ENCODE peak calls at places on chromosomes 13 and 19, in six cellular contexts. V is psoas muscle, R is mesendoderm, Z is T follicular helper cell, W is GM12865, A is Panc1. C is an unnamed sample.

GRCh38 chr13:38686635-38687245 is at the start of gene FREM2:
- DNase-seq in W (no peak), R (peak; percentile 98), A (no peak), V (peak; percentile 66), Z (no peak), C (no peak)

GRCh38 chr19:38596057-38596981 is 21.4 kb downstream of the MAP4K1 start:
- DNase-seq in W (no peak), R (peak; percentile 91), V (peak; percentile 90), A (peak; percentile 76), Z (no peak), C (no peak)

GRCh38 chr13:28493740-28494536 is 990 bp downstream of the FLT1 start:
- DNase-seq in R (peak; percentile 59), Z (no peak), A (no peak), W (no peak), V (no peak), C (no peak)

GRCh38 chr19:50419580-50420035 is 870 bp downstream of the SPIB start:
- DNase-seq in W (peak; percentile 69), A (no peak), Z (no peak), R (peak; percentile 65), V (peak; percentile 46), C (no peak)

GRCh38 chr13:27024781-27025492 is 146.7 kb downstream of the USP12 start:
- DNase-seq in R (no peak), V (no peak), A (no peak), W (no peak), Z (no peak), C (no peak)

GRCh38 chr13:70203661-70204229 is 95.5 kb upstream of the KLHL1 start:
- DNase-seq in A (no peak), Z (no peak), W (no peak), V (no peak), R (peak; percentile 67), C (no peak)

GRCh38 chr13:78520425-78520824 is 82.9 kb downstream of the POU4F1 start:
- DNase-seq in R (no peak), V (no peak), A (no peak), W (peak; percentile 10), Z (no peak), C (no peak)

GRCh38 chr13:30808600-30808999 is 73.3 kb downstream of the ALOX5AP start:
- DNase-seq in Z (no peak), V (no peak), A (no peak), R (no peak), W (no peak), C (no peak)

GRCh38 chr19:5434351-5434917 is 20.8 kb upstream of the ZNRF4 start:
- DNase-seq in R (peak; percentile 45), Z (no peak), A (no peak), W (no peak), V (no peak), C (no peak)

GRCh38 chr13:71625183-71625582 is 241.8 kb downstream of the DACH1 start:
- DNase-seq in Z (no peak), R (no peak), W (no peak), A (no peak), V (no peak), C (no peak)

GRCh38 chr19:55209430-55210119 is at the start of gene PTPRH:
- DNase-seq in W (no peak), R (no peak), V (no peak), Z (no peak), A (no peak), C (no peak)

GRCh38 chr19:55590109-55590508 is 9.2 kb downstream of the FIZ1 start:
- DNase-seq in V (no peak), Z (no peak), W (no peak), R (no peak), A (no peak), C (no peak)

GRCh38 chr13:109678459-109678858 is 107.9 kb downstream of the IRS2 start:
- DNase-seq in R (no peak), V (no peak), A (no peak), Z (no peak), W (no peak), C (no peak)

GRCh38 chr13:28002886-28003698 is 14.6 kb upstream of the URAD start:
- DNase-seq in Z (no peak), V (no peak), A (no peak), R (no peak), W (no peak), C (no peak)

GRCh38 chr19:35596366-35596999 is 10.5 kb downstream of the PMIS2 start:
- DNase-seq in V (no peak), A (no peak), R (peak; percentile 37), Z (no peak), W (peak; percentile 87), C (no peak)

GRCh38 chr19:2719910-2720776 is 1.0 kb downstream of the DIRAS1 start:
- DNase-seq in Z (no peak), R (peak; percentile 70), A (no peak), W (no peak), V (no peak), C (no peak)

GRCh38 chr13:23778007-23778687 is 111.1 kb downstream of the MIPEP start:
- DNase-seq in W (no peak), Z (no peak), R (no peak), V (no peak), A (no peak), C (no peak)

GRCh38 chr13:113548171-113548641 is 36.3 kb upstream of the TFDP1 start:
- DNase-seq in R (no peak), A (no peak), Z (no peak), V (peak; percentile 42), W (no peak), C (no peak)

GRCh38 chr13:34523401-34523800 is 418.7 kb upstream of the NBEA start:
- DNase-seq in A (no peak), W (no peak), V (no peak), R (no peak), Z (no peak), C (no peak)

C was measured in SK-N-MC.